ENCODE peak calls at places on chromosomes 2 and 18, in four cellular contexts. R, H, F and C are unnamed samples. For H3K36me3, the result is how much of the 10 kb centered on the place peaks cover.

GRCh38 chr2:29220506-29221270 is 105.5 kb downstream of the CLIP4 start:
- DNase-seq in H (no peak), R (no peak), F (no peak), C (no peak)

GRCh38 chr2:202317080-202317859 is 51.7 kb downstream of the NOP58 start:
- DNase-seq in R (peak), H (peak), F (no peak), C (peak)

GRCh38 chr2:237218756-237219155 is 133.1 kb downstream of the COPS8 start:
- DNase-seq in H (no peak), R (no peak), F (no peak), C (no peak)

GRCh38 chr2:222945887-222946286 is 85.1 kb downstream of the ACSL3 start:
- DNase-seq in H (no peak), F (no peak), R (no peak), C (no peak)

GRCh38 chr2:101251844-101252407 is 760 bp upstream of the CNOT11 start:
- DNase-seq in R (no peak), H (peak), F (peak), C (no peak)

GRCh38 chr2:86414996-86415395 is 26.2 kb upstream of the KDM3A start:
- DNase-seq in R (no peak), F (no peak), H (peak), C (no peak)

GRCh38 chr18:77754475-77755044 is 504.9 kb downstream of the GALR1 start:
- DNase-seq in F (no peak), H (no peak), R (no peak), C (no peak)

GRCh38 chr2:26922638-26923466 is 47.6 kb upstream of the MAPRE3 start:
- DNase-seq in R (peak), F (no peak), H (peak), C (peak)

GRCh38 chr2:56580242-56580641 is 396.5 kb downstream of the CCDC85A start:
- DNase-seq in R (no peak), F (no peak), H (no peak), C (no peak)

GRCh38 chr2:172606285-172606684 is 50.4 kb downstream of the PDK1 start:
- DNase-seq in R (no peak), F (no peak), H (no peak), C (no peak)

GRCh38 chr2:209688388-209688787 is 83.2 kb upstream of the UNC80 start:
- DNase-seq in F (no peak), H (peak), R (no peak), C (no peak)

GRCh38 chr18:26040051-26040656 is 50.3 kb downstream of the SS18 start:
- DNase-seq in R (no peak), H (peak), F (no peak), C (no peak)

GRCh38 chr2:180374502-180375281 is 367.6 kb upstream of the CWC22 start:
- DNase-seq in F (no peak), H (no peak), R (no peak), C (no peak)

GRCh38 chr18:13796515-13796914 is 27.4 kb upstream of the MC5R start:
- DNase-seq in H (no peak), F (no peak), R (no peak), C (no peak)

GRCh38 chr2:17827785-17828184 is 11.5 kb downstream of the MSGN1 start:
- DNase-seq in F (no peak), H (no peak), R (no peak), C (no peak)

GRCh38 chr2:240733803-240734495 is 42.3 kb downstream of the AQP12A start:
- DNase-seq in F (no peak), H (no peak), R (no peak), C (no peak)

GRCh38 chr2:240734756-240735155 is 43.1 kb downstream of the AQP12A start:
- DNase-seq in F (no peak), R (no peak), H (no peak), C (no peak)

GRCh38 chr2:240732911-240733622 is 41.4 kb downstream of the AQP12A start:
- DNase-seq in F (no peak), R (no peak), H (no peak), C (no peak)

GRCh38 chr2:240736281-240737250 is 44.9 kb downstream of the AQP12A start:
- DNase-seq in R (no peak), F (no peak), H (no peak), C (no peak)

DNA sequence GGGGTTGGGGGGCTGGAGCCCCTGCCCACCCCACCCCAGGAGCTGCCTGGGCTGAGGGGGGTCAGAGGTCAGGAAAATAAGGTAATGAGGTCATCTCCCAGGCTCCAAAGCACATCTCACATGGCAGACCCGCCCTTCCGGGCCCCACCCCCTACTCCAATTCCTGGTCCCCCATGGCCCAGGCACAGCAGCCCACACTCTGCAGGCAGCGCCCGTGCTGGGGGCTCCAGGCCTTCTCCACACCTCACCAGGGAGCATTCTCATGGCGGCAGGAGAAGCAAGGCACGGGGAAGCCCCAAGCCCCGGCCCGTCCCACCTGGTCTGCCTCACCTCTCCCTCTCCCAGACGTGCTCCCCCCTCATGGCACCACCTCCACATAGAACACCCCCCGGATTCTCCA is 43.8 kb downstream of the AQP12A start:
- DNase-seq in F (no peak), R (no peak), H (no peak), C (no peak)
- H3K36me3 ChIP-seq in F (under half), R (under half), H (under half), C (under half)

DNA sequence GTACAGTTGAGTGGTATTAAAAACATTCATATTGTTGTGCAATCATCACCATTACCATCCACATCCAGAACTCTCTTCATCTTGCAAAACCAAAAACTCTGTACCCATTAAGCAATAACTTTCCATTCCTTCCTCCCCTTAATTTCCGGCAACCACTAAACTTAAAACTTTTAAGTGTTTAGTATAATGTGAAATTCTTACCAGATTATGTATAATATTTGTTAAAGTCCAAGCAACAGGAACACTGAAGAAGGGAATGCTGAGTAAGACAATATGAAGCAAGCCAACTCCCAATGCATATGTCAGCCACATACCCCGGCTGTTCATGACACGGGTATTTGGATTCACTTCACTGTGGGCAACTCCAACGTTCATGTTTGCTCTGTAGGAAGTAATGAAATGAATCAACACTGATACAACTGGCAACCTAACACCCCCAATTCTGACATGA is 1.9 kb downstream of the ORMDL1 start:
- DNase-seq in R (no peak), F (no peak), H (peak), C (no peak)
- H3K36me3 ChIP-seq in R (under half), F (under half), H (under half), C (under half)

GRCh38 chr2:190977505-190977904 is 36.5 kb downstream of the STAT1 start:
- DNase-seq in H (no peak), R (no peak), F (no peak), C (no peak)
- H3K36me3 ChIP-seq in H (under half), R (half or more), F (half or more), C (half or more)

DNA sequence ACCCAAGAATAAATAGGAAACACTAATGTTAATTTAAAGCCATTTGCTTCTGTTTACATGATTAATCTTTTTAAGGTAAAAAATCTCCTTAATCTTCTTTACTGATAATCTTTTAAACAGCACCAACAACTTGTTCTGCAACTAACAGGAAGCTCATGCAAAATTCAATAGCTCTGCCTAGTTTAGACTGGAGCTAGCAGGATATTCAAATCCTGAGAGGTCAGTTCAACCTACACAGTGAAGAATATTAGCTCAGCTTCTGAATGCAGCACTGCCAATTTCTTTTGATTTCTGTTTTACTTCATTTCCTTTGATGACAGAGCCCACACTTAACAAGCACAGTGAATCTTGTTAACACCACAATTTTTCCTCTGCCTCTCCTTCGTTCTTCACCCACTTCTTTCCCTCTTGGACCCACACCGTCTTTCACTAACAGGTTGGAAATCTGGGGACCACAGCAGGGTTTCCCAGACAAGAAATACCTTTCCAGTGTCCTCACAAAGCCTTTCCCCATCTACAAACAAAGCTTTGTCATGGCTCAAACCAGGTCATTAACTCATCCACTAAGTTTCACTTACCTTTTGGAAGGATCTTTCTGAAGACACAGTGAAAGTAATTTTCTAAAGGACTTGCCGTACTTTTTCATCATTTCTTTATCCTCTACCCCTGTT is 109.8 kb downstream of the STK39 start:
- DNase-seq in R (no peak), F (no peak), H (peak), C (no peak)
- H3K36me3 ChIP-seq in R (under half), F (under half), H (under half), C (under half)

GRCh38 chr2:217899231-217900009 is 103.4 kb downstream of the TNS1 start:
- DNase-seq in F (no peak), R (peak), H (peak), C (peak)
- H3K36me3 ChIP-seq in F (under half), R (half or more), H (under half), C (half or more)

GRCh38 chr2:217816396-217816869 is 186.4 kb downstream of the TNS1 start:
- DNase-seq in R (no peak), F (no peak), H (no peak), C (peak)
- H3K36me3 ChIP-seq in R (half or more), F (under half), H (under half), C (half or more)

DNA sequence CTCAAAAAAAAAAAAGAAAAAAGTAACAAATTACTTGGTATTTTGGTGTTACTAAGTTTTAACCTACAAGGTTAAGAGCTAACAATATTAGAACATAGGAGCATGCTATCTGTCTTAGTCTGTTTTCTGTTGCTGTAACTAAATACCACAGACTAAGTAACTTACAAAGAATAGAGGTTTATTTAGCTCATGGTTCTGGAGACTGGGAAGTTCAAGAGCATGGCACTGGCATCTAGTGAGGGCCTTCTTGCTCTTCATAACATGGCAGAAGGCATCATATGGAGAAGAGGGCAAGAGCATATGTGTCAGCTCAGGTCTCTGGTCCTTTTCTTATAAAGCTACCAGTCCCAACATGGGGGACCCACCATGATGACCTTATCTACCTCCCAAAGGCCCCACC is 36.5 kb downstream of the SMARCAL1 start:
- DNase-seq in R (no peak), H (no peak), F (no peak), C (no peak)
- H3K36me3 ChIP-seq in R (half or more), H (under half), F (half or more), C (half or more)